ENCODE peak calls at places on chromosomes 5 and 9, in ten cellular contexts. W, G, P, Q, M, L, O, B, N and A are unnamed samples. For H3K4me1, the result is how much of the 10 kb centered on the place peaks cover.

GRCh38 chr9:135116892-135117680 is 29.6 kb downstream of the OLFM1 start:
- DNase-seq in W (no peak), G (no peak), P (no peak), Q (no peak), M (no peak), L (no peak), O (no peak), B (no peak), N (no peak), A (no peak)

GRCh38 chr5:107277485-107278040 is 393.2 kb downstream of the EFNA5 start:
- DNase-seq in W (no peak), G (no peak), P (no peak), Q (no peak), M (no peak), L (no peak), O (no peak), B (no peak), N (no peak), A (no peak)

GRCh38 chr9:37337301-37337905 is 85.1 kb upstream of the GRHPR start:
- DNase-seq in W (no peak), G (no peak), P (no peak), Q (no peak), M (no peak), L (no peak), O (no peak), B (no peak), N (no peak), A (peak)

GRCh38 chr5:68482199-68482598 is 266.6 kb downstream of the PIK3R1 start:
- DNase-seq in W (no peak), G (no peak), P (no peak), Q (no peak), M (no peak), L (no peak), O (no peak), B (no peak), N (no peak), A (no peak)

GRCh38 chr5:160250226-160250625 is 20.9 kb downstream of the FABP6 start:
- DNase-seq in W (no peak), G (no peak), P (no peak), Q (no peak), M (no peak), L (no peak), O (no peak), B (no peak), N (no peak), A (no peak)

GRCh38 chr9:86507119-86507731 is 153.0 kb upstream of the TUT7 start:
- DNase-seq in W (no peak), G (no peak), P (no peak), Q (no peak), M (no peak), L (peak), O (no peak), B (no peak), N (peak), A (no peak)

GRCh38 chr9:125145425-125145824 is 2.1 kb upstream of the SCAI start:
- DNase-seq in W (no peak), G (no peak), P (no peak), Q (no peak), M (no peak), L (peak), O (no peak), B (no peak), N (no peak), A (no peak)

GRCh38 chr9:113368348-113368747 is 8.4 kb downstream of the HDHD3 start:
- DNase-seq in W (no peak), G (no peak), P (no peak), Q (no peak), M (no peak), L (no peak), O (no peak), B (no peak), N (no peak), A (no peak)

GRCh38 chr9:70941191-70941590 is 180.2 kb downstream of the TRPM3 start:
- DNase-seq in W (no peak), G (no peak), P (no peak), Q (no peak), M (no peak), L (no peak), O (no peak), B (no peak), N (no peak), A (no peak)

GRCh38 chr9:113274474-113275146 is 762 bp downstream of the CDC26 start:
- DNase-seq in W (no peak), G (no peak), P (peak), Q (peak), M (no peak), L (peak), O (peak), B (peak), N (no peak), A (peak)

GRCh38 chr5:95704150-95704549 is 21.4 kb upstream of the SPATA9 start:
- DNase-seq in W (no peak), G (no peak), P (no peak), Q (no peak), M (no peak), L (no peak), O (no peak), B (no peak), N (no peak), A (no peak)

GRCh38 chr9:76687861-76688374 is 76.3 kb upstream of the PCA3 start:
- DNase-seq in W (no peak), G (no peak), P (peak), Q (peak), M (no peak), L (peak), O (no peak), B (peak), N (no peak), A (no peak)

GRCh38 chr9:135329571-135330306 is 149.8 kb upstream of the PPP1R26 start:
- DNase-seq in W (no peak), G (no peak), P (no peak), Q (no peak), M (no peak), L (no peak), O (no peak), B (no peak), N (no peak), A (no peak)

GRCh38 chr9:89139450-89139849 is 39.2 kb downstream of the SHC3 start:
- DNase-seq in W (no peak), G (no peak), P (no peak), Q (no peak), M (no peak), L (no peak), O (no peak), B (no peak), N (no peak), A (no peak)

GRCh38 chr9:111999319-111999718 is 102.7 kb downstream of the UGCG start:
- DNase-seq in W (no peak), G (no peak), P (no peak), Q (no peak), M (no peak), L (no peak), O (no peak), B (no peak), N (no peak), A (no peak)

GRCh38 chr5:77086611-77087483 is at the start of gene ZBED3:
- DNase-seq in W (peak), G (peak), P (peak), Q (peak), M (peak), L (peak), O (peak), B (peak), N (peak), A (peak)

GRCh38 chr5:140051950-140052349 is 8.9 kb upstream of the NRG2 start:
- DNase-seq in W (no peak), G (no peak), P (no peak), Q (no peak), M (no peak), L (no peak), O (no peak), B (no peak), N (no peak), A (no peak)

GRCh38 chr5:1171340-1171941 is 30.0 kb upstream of the SLC6A19 start:
- DNase-seq in W (peak), G (no peak), P (peak), Q (no peak), M (no peak), L (no peak), O (no peak), B (peak), N (peak), A (no peak)

GRCh38 chr9:88988796-88989641 is 2.2 kb upstream of the S1PR3 start:
- DNase-seq in W (no peak), G (no peak), P (no peak), Q (peak), M (no peak), L (peak), O (no peak), B (no peak), N (no peak), A (peak)

GRCh38 chr9:110514861-110515260 is 64.7 kb downstream of the SVEP1 start:
- DNase-seq in W (no peak), G (no peak), P (no peak), Q (no peak), M (no peak), L (no peak), O (no peak), B (no peak), N (no peak), A (no peak)
- H3K27ac ChIP-seq in W (no peak), G (no peak), P (no peak), Q (no peak), M (no peak), L (no peak), O (no peak), B (no peak), N (no peak), A (no peak)

GRCh38 chr5:112921031-112921832 is 795 bp downstream of the REEP5 start:
- DNase-seq in W (peak), G (peak), P (peak), Q (peak), M (peak), L (peak), O (peak), B (peak), N (peak), A (peak)

GRCh38 chr5:112921833-112922817 is at the start of gene REEP5:
- DNase-seq in W (peak), G (peak), P (peak), Q (peak), M (peak), L (peak), O (peak), B (peak), N (peak), A (peak)

GRCh38 chr5:112918679-112919078 is 3.3 kb downstream of the REEP5 start:
- DNase-seq in W (no peak), G (no peak), P (no peak), Q (no peak), M (no peak), L (peak), O (no peak), B (no peak), N (no peak), A (no peak)

GRCh38 chr5:112923988-112924387 is 2.0 kb upstream of the REEP5 start:
- DNase-seq in W (no peak), G (no peak), P (no peak), Q (no peak), M (no peak), L (no peak), O (no peak), B (no peak), N (no peak), A (peak)

GRCh38 chr5:112923148-112923917 is 1.3 kb upstream of the REEP5 start:
- DNase-seq in W (no peak), G (no peak), P (no peak), Q (no peak), M (no peak), L (no peak), O (peak), B (no peak), N (peak), A (peak)
- H3K4me3 ChIP-seq in W (peak), G (peak), P (no peak), Q (no peak), M (no peak), L (no peak), O (peak), B (no peak), N (no peak), A (peak)

DNA sequence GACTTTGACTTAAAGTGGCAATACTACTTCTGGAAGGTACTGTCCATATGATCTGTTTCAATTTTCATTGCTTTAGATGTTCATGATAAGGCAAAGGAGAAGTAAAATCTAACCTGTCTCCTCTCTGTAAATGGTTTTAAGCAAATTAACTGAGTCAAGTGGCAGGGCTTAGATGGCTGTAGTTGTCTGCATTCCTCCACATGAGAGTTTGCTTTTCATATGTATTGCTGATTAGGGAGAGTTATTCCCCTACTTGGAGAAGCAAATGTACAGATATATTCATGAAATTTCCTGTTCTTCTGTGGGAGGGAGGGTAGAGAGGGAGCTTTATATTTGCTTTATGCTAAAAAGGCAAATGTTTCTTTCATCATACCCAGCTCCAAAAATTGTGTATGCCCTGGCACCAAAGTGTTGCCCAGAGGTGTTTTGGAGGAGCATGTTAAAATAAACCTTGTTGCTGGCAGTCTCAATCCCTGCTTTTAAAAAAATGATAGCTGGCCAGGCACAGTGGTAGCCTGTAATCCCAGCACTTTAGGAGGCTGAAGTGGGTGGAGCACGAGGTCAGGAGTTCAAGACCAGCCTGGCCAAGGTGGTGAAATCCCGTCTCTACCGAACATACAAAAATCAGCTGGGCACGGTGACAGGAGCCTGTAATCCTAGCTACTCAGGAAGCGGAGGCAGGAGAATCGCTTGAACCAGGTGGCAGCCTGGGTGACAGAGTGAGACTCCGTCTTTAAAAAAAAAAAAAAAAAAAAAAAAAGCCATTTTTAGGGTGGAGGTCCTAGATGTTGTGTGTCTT is 3.5 kb upstream of the LRRTM2 start:
- DNase-seq in W (no peak), G (no peak), P (no peak), Q (no peak), M (no peak), L (no peak), O (no peak), B (no peak), N (peak), A (no peak)
- H3K4me1 ChIP-seq in W (under half), G (half or more), P (under half), Q (under half), M (under half), L (under half), O (under half), B (under half), N (under half), A (under half)

DNA sequence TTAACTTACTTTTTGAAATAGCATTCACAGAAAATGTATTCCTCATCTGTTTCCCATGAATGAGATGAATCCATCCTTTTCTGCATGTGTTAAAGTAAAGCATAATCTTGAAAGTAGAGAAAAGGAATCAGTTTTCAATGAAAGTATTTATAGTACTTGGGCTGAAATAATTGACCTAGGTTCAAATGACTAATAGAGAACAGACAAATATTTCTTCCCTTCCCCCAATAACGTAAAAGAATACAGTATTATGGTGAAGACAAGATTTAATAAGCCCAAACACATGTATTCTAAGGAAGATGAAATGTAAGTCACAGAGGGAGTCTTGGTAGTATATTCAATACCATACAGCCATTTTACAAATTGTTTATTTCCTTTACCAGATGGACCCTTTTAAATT is 403.4 kb downstream of the ZNF608 start:
- DNase-seq in W (no peak), G (no peak), P (no peak), Q (no peak), M (no peak), L (peak), O (no peak), B (no peak), N (no peak), A (no peak)
- H3K27ac ChIP-seq in W (no peak), G (peak), P (no peak), Q (no peak), M (no peak), L (peak), O (no peak), B (no peak), N (peak), A (no peak)

DNA sequence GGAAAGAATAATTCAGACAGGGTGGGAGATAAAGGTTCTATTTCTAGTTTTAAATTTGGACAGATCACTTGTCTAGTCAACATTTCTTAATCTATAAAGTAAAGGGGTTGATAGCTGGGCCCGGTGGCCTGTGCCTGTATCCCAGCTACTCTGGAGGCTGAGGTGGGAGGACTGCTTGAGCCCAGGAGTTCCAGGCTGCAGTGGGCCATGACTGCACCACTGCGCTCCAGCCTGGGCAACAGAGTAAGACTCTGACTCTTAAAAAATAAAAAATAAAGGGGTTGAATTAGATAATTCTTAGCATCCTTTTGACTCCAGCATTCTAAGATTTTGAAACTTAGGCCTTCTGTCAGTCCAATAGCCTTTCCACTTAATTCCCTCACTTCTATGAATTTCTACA is 10.8 kb downstream of the DIAPH1 start:
- DNase-seq in W (no peak), G (no peak), P (no peak), Q (no peak), M (no peak), L (no peak), O (no peak), B (no peak), N (no peak), A (no peak)
- H3K4me3 ChIP-seq in W (no peak), G (no peak), P (no peak), Q (no peak), M (no peak), L (no peak), O (no peak), B (no peak), N (no peak), A (no peak)

GRCh38 chr5:111694183-111694582 is 62.8 kb downstream of the NREP start:
- DNase-seq in W (no peak), G (no peak), P (peak), Q (peak), M (no peak), L (peak), O (no peak), B (peak), N (no peak), A (no peak)
- H3K4me1 ChIP-seq in W (under half), G (under half), P (under half), Q (under half), M (under half), L (under half), O (under half), B (under half), N (under half), A (under half)

DNA sequence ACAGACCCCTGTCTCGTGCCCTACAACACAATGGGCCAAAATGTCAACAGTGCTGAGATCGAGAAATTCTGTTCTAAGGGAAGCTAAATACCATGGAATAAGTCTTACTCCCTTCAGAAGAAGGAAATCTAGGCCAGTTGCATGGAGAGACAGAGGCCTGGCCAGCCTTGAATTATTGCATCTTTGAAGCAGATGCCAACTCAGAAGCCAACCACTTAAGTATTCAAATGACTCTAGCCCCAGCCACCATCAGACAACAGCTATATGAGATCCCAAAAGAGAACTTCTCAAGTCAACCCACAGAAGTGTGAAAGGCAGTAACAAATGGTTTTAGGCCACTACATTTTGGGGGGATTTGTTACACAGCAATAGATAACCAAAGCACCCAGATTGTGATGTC is 180.1 kb downstream of the ACTL7B start:
- DNase-seq in W (no peak), G (no peak), P (no peak), Q (no peak), M (no peak), L (no peak), O (no peak), B (no peak), N (no peak), A (no peak)
- H3K27ac ChIP-seq in W (no peak), G (no peak), P (no peak), Q (no peak), M (no peak), L (no peak), O (no peak), B (no peak), N (no peak), A (no peak)

GRCh38 chr9:133143639-133144141 is 20.0 kb downstream of the GBGT1 start:
- DNase-seq in W (no peak), G (no peak), P (no peak), Q (no peak), M (no peak), L (no peak), O (no peak), B (no peak), N (peak), A (no peak)
- H3K4me3 ChIP-seq in W (peak), G (peak), P (peak), Q (no peak), M (no peak), L (no peak), O (peak), B (peak), N (no peak), A (no peak)